ENCODE peak calls at places on chromosome 19, in seven cellular contexts. S is tibial nerve, G is adrenal gland, A is K562, Y is ovary, J is thoracic aorta, K is stomach. R is an unnamed sample. For H3K4me1, the result is how much of the 10 kb centered on the place peaks cover.

GRCh38 chr19:5293607-5294089 is 47.0 kb downstream of the PTPRS start:
- DNase-seq in G (peak), J (no peak), K (peak), A (no peak), S (peak), Y (peak), R (no peak)

GRCh38 chr19:54203151-54203611 is 2.5 kb downstream of the RPS9 start:
- DNase-seq in K (peak), Y (no peak), S (no peak), A (no peak), G (no peak), J (no peak), R (no peak)

GRCh38 chr19:15107056-15108010 is at the start of gene SYDE1:
- DNase-seq in J (no peak), S (no peak), K (no peak), G (no peak), Y (peak), A (no peak), R (peak)

GRCh38 chr19:9621156-9622037 is at the start of gene ZNF561:
- DNase-seq in A (peak), J (peak), K (peak), Y (peak), S (peak), G (peak), R (peak)

GRCh38 chr19:18029617-18030338 is 21.8 kb downstream of the ARRDC2 start:
- DNase-seq in K (peak), G (peak), J (no peak), Y (no peak), S (no peak), A (no peak), R (no peak)

GRCh38 chr19:45321848-45322247 is 827 bp downstream of the CKM start:
- DNase-seq in J (no peak), S (no peak), K (no peak), G (no peak), A (no peak), Y (no peak), R (peak)

GRCh38 chr19:50258918-50259372 is 55.5 kb downstream of the MYH14 start:
- DNase-seq in K (peak), J (no peak), G (no peak), S (no peak), A (peak), Y (no peak), R (no peak)

GRCh38 chr19:41431426-41432386 is 4.5 kb upstream of the B3GNT8 start:
- DNase-seq in Y (no peak), A (peak), K (no peak), G (peak), J (no peak), S (no peak), R (peak)

GRCh38 chr19:35267818-35268545 is 780 bp upstream of the USF2 start:
- DNase-seq in A (peak), J (no peak), K (peak), Y (peak), S (peak), G (peak), R (peak)

GRCh38 chr19:49147923-49148682 is 7.1 kb downstream of the HRC start:
- DNase-seq in J (no peak), A (peak), G (peak), K (no peak), S (no peak), Y (no peak), R (peak)

GRCh38 chr19:18379803-18380747 is 5.9 kb upstream of the GDF15 start:
- DNase-seq in Y (peak), S (peak), J (peak), K (peak), G (peak), A (peak), R (peak)

GRCh38 chr19:41311613-41312012 is 1.6 kb downstream of the CCDC97 start:
- DNase-seq in G (no peak), S (no peak), A (no peak), J (no peak), Y (no peak), K (no peak), R (no peak)

GRCh38 chr19:49862411-49863253 is 4.7 kb downstream of the PNKP start:
- DNase-seq in K (no peak), G (peak), Y (peak), S (no peak), J (no peak), A (peak), R (no peak)

GRCh38 chr19:48090281-48090802 is 20.3 kb downstream of the PLA2G4C start:
- DNase-seq in G (no peak), A (no peak), K (no peak), Y (no peak), J (no peak), S (no peak), R (no peak)

GRCh38 chr19:34184880-34185491 is 12.7 kb downstream of the LSM14A start:
- DNase-seq in Y (no peak), S (no peak), K (no peak), G (no peak), A (no peak), J (no peak), R (no peak)

GRCh38 chr19:34189199-34189916 is 17.1 kb downstream of the LSM14A start:
- DNase-seq in S (no peak), G (no peak), Y (no peak), J (no peak), A (no peak), K (no peak), R (no peak)

GRCh38 chr19:34187011-34187410 is 14.7 kb downstream of the LSM14A start:
- DNase-seq in J (no peak), S (no peak), K (no peak), Y (no peak), A (no peak), G (no peak), R (no peak)

GRCh38 chr19:34188388-34188787 is 16.1 kb downstream of the LSM14A start:
- DNase-seq in G (no peak), J (no peak), S (no peak), K (no peak), Y (no peak), A (no peak), R (no peak)

DNA sequence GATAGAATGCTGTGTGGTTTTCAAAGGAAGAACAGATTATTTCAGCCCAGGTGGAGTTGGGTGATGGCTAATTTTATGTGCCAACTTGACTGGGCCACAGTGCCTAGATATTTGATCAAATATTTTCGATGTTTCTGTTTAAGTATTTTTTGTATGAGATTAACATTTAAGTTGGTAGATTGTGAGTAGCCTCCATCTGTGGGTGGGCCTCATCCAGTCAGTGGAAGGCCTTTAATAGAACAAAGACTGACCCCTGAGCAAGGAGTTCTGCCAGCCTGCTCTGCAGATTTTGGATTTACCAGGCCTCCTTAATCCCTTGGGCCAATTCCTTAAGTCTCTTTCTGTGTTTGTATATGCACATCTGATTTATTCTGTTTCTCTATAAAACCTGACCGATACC is 13.9 kb downstream of the LSM14A start:
- DNase-seq in K (no peak), G (no peak), J (no peak), S (no peak), A (no peak), Y (no peak), R (no peak)
- H3K4me1 ChIP-seq in K (half or more), G (under half), J (under half), S (half or more), A (under half), Y (under half), R (half or more)

GRCh38 chr19:7533925-7534480 is 1.5 kb upstream of the PNPLA6 start:
- DNase-seq in Y (peak), A (peak), S (peak), J (peak), G (peak), K (peak), R (peak)

GRCh38 chr19:7535993-7536685 is 622 bp downstream of the PNPLA6 start:
- DNase-seq in K (no peak), S (no peak), G (no peak), A (peak), Y (no peak), J (no peak), R (no peak)

GRCh38 chr19:7534531-7534980 is 961 bp upstream of the PNPLA6 start:
- DNase-seq in Y (peak), G (peak), A (peak), K (peak), S (peak), J (peak), R (peak)

GRCh38 chr19:7535035-7535992 is at the start of gene PNPLA6:
- DNase-seq in J (peak), K (peak), A (peak), Y (peak), G (peak), S (peak), R (peak)

DNA sequence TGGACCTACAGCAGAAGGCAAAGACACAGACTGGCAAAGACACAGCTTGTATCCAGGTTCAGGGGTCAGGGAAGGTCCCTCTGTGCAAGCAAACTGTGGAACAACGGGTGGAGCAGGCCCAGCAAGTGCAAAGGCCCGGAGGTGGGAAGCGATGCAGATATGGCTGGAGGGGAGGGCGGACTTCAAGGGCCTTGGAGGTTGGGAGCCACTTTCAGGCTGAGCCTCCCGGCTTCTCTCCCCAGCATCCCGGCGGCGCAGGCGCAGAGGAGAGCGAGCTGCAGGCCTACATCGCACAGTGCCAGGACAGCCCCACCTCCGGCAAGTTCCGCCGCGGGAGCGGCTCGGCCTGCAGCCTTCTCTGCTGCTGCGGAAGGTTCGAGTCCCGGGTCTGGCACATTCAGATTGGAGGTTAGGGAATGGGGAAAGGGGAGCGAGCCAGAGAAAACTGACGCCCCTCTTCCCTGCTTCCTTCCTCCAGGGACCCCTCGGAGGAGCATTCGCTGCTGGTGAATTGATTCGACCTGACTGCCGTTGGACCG is 2.2 kb upstream of the PNPLA6 start:
- DNase-seq in J (no peak), Y (peak), K (peak), G (peak), S (peak), A (no peak), R (peak)
- H3K4me1 ChIP-seq in J (under half), Y (under half), K (under half), G (under half), S (under half), A (under half), R (under half)

GRCh38 chr19:38032951-38033350 is 125.9 kb downstream of the SIPA1L3 start:
- DNase-seq in J (no peak), Y (no peak), A (no peak), K (no peak), G (no peak), S (no peak), R (no peak)

GRCh38 chr19:38032151-38032550 is 125.1 kb downstream of the SIPA1L3 start:
- DNase-seq in J (no peak), G (no peak), K (no peak), Y (no peak), A (no peak), S (no peak), R (no peak)

GRCh38 chr19:38030681-38031422 is 123.8 kb downstream of the SIPA1L3 start:
- DNase-seq in K (no peak), A (no peak), J (no peak), Y (no peak), G (no peak), S (no peak), R (no peak)

GRCh38 chr19:38033658-38034150 is 126.7 kb downstream of the SIPA1L3 start:
- DNase-seq in S (no peak), K (no peak), J (no peak), Y (no peak), G (no peak), A (no peak), R (no peak)

DNA sequence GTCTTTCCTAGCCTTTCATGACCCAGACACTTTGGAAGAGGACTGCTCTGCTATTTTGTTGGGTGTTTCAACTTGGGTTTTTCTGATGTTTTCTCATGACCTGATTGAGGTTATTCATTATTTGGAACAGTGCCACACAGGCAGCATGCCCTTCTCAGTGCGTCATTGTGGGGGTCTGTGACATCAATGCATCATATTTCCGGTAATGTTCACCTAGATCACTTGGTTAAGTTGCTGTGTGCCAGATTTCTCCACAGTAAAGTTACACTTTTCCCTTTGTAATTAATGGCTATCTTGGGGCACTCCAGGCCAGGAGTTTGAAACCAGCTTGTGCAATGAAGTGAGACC is 124.4 kb downstream of the SIPA1L3 start:
- DNase-seq in J (no peak), Y (no peak), A (no peak), K (no peak), G (no peak), S (no peak), R (no peak)
- H3K4me1 ChIP-seq in J (under half), Y (under half), A (under half), K (under half), G (under half), S (under half), R (under half)

DNA sequence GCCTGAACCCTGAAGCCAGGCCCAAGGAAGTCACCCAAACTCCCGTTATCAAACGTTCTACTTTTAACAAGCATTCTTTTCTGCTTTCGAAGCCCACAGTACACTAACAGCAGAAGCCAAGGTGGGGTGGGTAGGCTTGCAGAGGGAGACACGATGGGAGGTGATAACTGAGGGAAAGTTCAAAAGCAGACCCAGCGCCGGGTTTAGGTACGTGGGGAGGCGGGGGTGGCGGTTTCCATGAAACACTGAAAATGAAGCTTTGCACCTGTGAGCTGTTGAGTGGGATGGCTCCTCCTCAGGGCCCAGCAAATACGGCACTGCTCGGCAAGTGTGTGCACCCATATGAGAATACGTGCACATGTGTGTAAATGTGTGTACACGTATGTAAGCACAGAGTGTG is 49.8 kb downstream of the KLF2 start:
- DNase-seq in Y (no peak), J (no peak), G (no peak), K (no peak), S (no peak), A (no peak), R (no peak)
- H3K4me1 ChIP-seq in Y (under half), J (under half), G (under half), K (half or more), S (half or more), A (under half), R (half or more)

DNA sequence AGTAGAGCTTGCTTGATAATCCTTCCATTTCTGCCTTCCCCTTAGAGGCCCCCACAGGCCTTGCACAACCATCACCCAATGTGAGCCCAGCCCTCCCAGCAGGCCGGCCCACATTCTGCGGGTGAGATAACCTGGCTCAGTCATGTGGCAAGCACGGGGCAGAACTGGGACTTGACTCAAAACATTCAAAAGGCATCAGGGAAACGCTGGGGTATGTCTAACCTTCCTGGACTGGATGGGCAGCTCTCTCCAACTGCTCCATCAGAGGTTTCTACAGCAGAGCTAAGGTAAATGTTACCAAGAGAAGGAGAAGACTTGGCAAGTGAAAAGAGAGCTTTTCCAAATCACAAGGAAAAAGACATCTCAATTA is 24.8 kb downstream of the EPS15L1 start:
- DNase-seq in J (no peak), Y (peak), K (peak), A (peak), G (peak), S (peak), R (peak)
- H3K4me1 ChIP-seq in J (under half), Y (under half), K (half or more), A (under half), G (under half), S (half or more), R (half or more)

GRCh38 chr19:13833330-13834265 is 38.4 kb downstream of the ZSWIM4 start:
- DNase-seq in K (peak), Y (peak), A (peak), G (peak), S (peak), J (peak), R (peak)
- H3K4me1 ChIP-seq in K (half or more), Y (under half), A (half or more), G (under half), S (half or more), J (under half), R (half or more)

DNA sequence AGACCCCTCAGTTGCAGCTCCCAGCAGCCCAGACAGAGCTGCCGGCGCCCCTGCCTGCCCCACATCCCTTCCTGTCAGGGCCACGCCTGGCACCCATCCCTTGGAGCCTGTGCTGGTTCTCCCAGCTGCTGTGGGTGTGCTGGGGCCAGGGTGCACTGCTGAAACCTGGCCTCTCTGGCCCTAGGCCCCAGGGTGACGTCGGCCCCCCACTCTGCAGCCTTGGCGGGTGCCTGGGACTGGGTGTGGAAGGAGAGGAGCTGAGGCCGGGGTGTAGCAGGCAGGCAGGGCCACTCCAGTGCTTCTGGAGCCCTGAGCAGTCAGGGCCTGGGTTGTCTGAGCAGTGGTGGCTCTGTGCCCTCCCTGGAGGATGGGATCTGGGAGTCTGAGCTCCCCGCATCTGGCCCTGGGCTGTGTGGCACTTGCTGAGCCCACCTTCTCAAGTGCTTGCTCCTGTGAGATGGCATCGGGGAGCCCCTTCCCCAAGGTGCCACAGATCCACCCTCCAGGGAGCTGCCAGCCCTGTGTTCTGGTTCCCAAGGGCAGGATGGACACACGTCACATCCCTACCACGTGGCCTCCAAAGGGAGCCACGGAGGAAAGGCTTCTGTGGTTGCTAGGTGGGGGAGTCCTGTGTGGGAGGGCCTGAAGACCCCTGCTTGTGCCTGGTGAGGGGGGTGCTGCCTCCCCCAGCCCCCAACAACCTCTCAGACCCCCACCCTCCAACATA is 5.2 kb downstream of the PLEKHJ1 start:
- DNase-seq in K (no peak), G (no peak), A (no peak), J (no peak), Y (no peak), S (no peak), R (no peak)
- H3K4me1 ChIP-seq in K (half or more), G (under half), A (half or more), J (under half), Y (under half), S (under half), R (under half)